ENCODE peak calls at places on chromosomes 12 and 14, in five cellular contexts. L, C, W, P and Z are unnamed samples.
A peak's percentile ranks its signal among the peaks of the same experiment; 100 is the strongest.

GRCh38 chr12:12349711-12350665 is at the start of gene MANSC1:
- DNase-seq in P (peak; percentile 81), C (peak; percentile 59), W (peak; percentile 86), L (peak; percentile 22), Z (peak; percentile 58)

GRCh38 chr14:28571636-28572035 is 195.0 kb upstream of the FOXG1 start:
- DNase-seq in P (no peak), L (no peak), W (no peak), C (no peak), Z (no peak)

GRCh38 chr12:109910969-109911348 is 10.9 kb downstream of the TCHP start:
- DNase-seq in W (peak; percentile 47), P (peak; percentile 77), L (no peak), C (no peak), Z (peak; percentile 8)

GRCh38 chr14:23514009-23514962 is 37.3 kb downstream of the ZFHX2 start:
- DNase-seq in C (peak; percentile 14), P (no peak), W (no peak), L (no peak), Z (no peak)

GRCh38 chr12:3313066-3313465 is 177.9 kb upstream of the PRMT8 start:
- DNase-seq in P (no peak), L (no peak), W (no peak), C (no peak), Z (no peak)

GRCh38 chr12:41380878-41381277 is 192.8 kb downstream of the PDZRN4 start:
- DNase-seq in W (no peak), L (no peak), C (no peak), P (no peak), Z (no peak)

GRCh38 chr12:89593233-89593632 is 67.4 kb upstream of the POC1B start:
- DNase-seq in C (no peak), L (no peak), P (no peak), W (no peak), Z (no peak)

GRCh38 chr12:42636993-42637392 is 47.4 kb upstream of the PRICKLE1 start:
- DNase-seq in C (no peak), L (no peak), W (no peak), P (no peak), Z (no peak)

GRCh38 chr14:101948666-101949205 is 15.6 kb upstream of the DYNC1H1 start:
- DNase-seq in W (no peak), P (peak; percentile 40), C (no peak), L (no peak), Z (no peak)

GRCh38 chr12:26374934-26375333 is 179.6 kb downstream of the SSPN start:
- DNase-seq in W (no peak), P (no peak), L (no peak), C (no peak), Z (no peak)

GRCh38 chr14:93686313-93686712 is 102.0 kb downstream of the PRIMA1 start:
- DNase-seq in P (no peak), C (no peak), L (no peak), W (no peak), Z (no peak)

GRCh38 chr14:52314521-52315354 is 626 bp downstream of the PTGER2 start:
- DNase-seq in W (peak; percentile 69), P (peak; percentile 36), L (peak; percentile 11), C (no peak), Z (peak; percentile 33)

GRCh38 chr14:22900088-22900799 is 17.2 kb downstream of the REM2 start:
- DNase-seq in C (peak; percentile 44), L (no peak), P (peak; percentile 86), W (no peak), Z (peak; percentile 67)

GRCh38 chr12:69658203-69658602 is 40.9 kb downstream of the BEST3 start:
- DNase-seq in P (no peak), L (no peak), C (no peak), W (no peak), Z (no peak)

GRCh38 chr12:46959484-46959883 is 119.9 kb upstream of the PCED1B start:
- DNase-seq in W (no peak), P (no peak), L (no peak), C (no peak), Z (no peak)

GRCh38 chr12:1741154-1741949 is 50.5 kb downstream of the ADIPOR2 start:
- DNase-seq in L (no peak), P (no peak), W (no peak), C (no peak), Z (no peak)

GRCh38 chr12:69240625-69240984 is 1.2 kb downstream of the CPSF6 start:
- DNase-seq in P (peak; percentile 7), L (no peak), C (no peak), W (no peak), Z (no peak)

GRCh38 chr12:14886271-14886670 is 617 bp upstream of the MGP start:
- DNase-seq in L (no peak), P (no peak), C (no peak), W (no peak), Z (no peak)

GRCh38 chr12:113113397-113113796 is 22.2 kb downstream of the RASAL1 start:
- DNase-seq in L (no peak), C (no peak), W (no peak), P (no peak), Z (no peak)

GRCh38 chr12:122185494-122186082 is 2.7 kb downstream of the LRRC43 start:
- DNase-seq in W (no peak), C (no peak), L (no peak), P (no peak), Z (no peak)

GRCh38 chr12:100612557-100612956 is 39.1 kb downstream of the GAS2L3 start:
- DNase-seq in P (no peak), C (no peak), W (no peak), L (no peak), Z (no peak)

GRCh38 chr12:71636704-71637115 is 26.9 kb downstream of the ZFC3H1 start:
- DNase-seq in C (peak; percentile 19), W (no peak), P (peak; percentile 91), L (no peak), Z (peak; percentile 52)